ENCODE peak calls at places on chromosome 6, in ten cellular contexts. One of them, this sample, is unnamed.

GRCh38 chr6:132912273-132912672 is 97.9 kb downstream of the RPS12 start:
- DNase-seq in Panc1: no peak
- DNase-seq in tibial nerve: no peak
- DNase-seq in K562: no peak
- DNase-seq in ovary: no peak
- DNase-seq in tibial artery: no peak
- DNase-seq in upper lobe of right lung: no peak
- DNase-seq in prostate gland: no peak
- DNase-seq in astrocyte of the spinal cord: no peak
- DNase-seq in HFF-Myc: no peak
- DNase-seq in this sample: no peak

GRCh38 chr6:15615837-15616236 is 47.0 kb downstream of the DTNBP1 start:
- DNase-seq in Panc1: no peak
- DNase-seq in tibial nerve: no peak
- DNase-seq in K562: no peak
- DNase-seq in ovary: no peak
- DNase-seq in tibial artery: no peak
- DNase-seq in upper lobe of right lung: no peak
- DNase-seq in prostate gland: no peak
- DNase-seq in astrocyte of the spinal cord: no peak
- DNase-seq in HFF-Myc: no peak
- DNase-seq in this sample: no peak

GRCh38 chr6:85008311-85009015 is 244.1 kb upstream of the TBX18 start:
- DNase-seq in Panc1: no peak
- DNase-seq in tibial nerve: no peak
- DNase-seq in K562: no peak
- DNase-seq in ovary: no peak
- DNase-seq in tibial artery: no peak
- DNase-seq in upper lobe of right lung: no peak
- DNase-seq in prostate gland: no peak
- DNase-seq in astrocyte of the spinal cord: peak
- DNase-seq in HFF-Myc: no peak
- DNase-seq in this sample: no peak

GRCh38 chr6:36727491-36728021 is 29.9 kb downstream of the RAB44 start:
- DNase-seq in Panc1: no peak
- DNase-seq in tibial nerve: no peak
- DNase-seq in K562: no peak
- DNase-seq in ovary: no peak
- DNase-seq in tibial artery: no peak
- DNase-seq in upper lobe of right lung: no peak
- DNase-seq in prostate gland: no peak
- DNase-seq in astrocyte of the spinal cord: peak
- DNase-seq in HFF-Myc: peak
- DNase-seq in this sample: no peak

GRCh38 chr6:30129270-30129669 is 6.7 kb upstream of the TRIM40 start:
- DNase-seq in Panc1: no peak
- DNase-seq in tibial nerve: no peak
- DNase-seq in K562: no peak
- DNase-seq in ovary: no peak
- DNase-seq in tibial artery: no peak
- DNase-seq in upper lobe of right lung: no peak
- DNase-seq in prostate gland: no peak
- DNase-seq in astrocyte of the spinal cord: no peak
- DNase-seq in HFF-Myc: no peak
- DNase-seq in this sample: no peak

GRCh38 chr6:15183979-15184378 is 61.9 kb upstream of the JARID2 start:
- DNase-seq in Panc1: no peak
- DNase-seq in tibial nerve: no peak
- DNase-seq in K562: no peak
- DNase-seq in ovary: no peak
- DNase-seq in tibial artery: no peak
- DNase-seq in upper lobe of right lung: no peak
- DNase-seq in prostate gland: no peak
- DNase-seq in astrocyte of the spinal cord: no peak
- DNase-seq in HFF-Myc: no peak
- DNase-seq in this sample: no peak

GRCh38 chr6:42735976-42736375 is 9.9 kb downstream of the TBCC start:
- DNase-seq in Panc1: no peak
- DNase-seq in tibial nerve: no peak
- DNase-seq in K562: no peak
- DNase-seq in ovary: no peak
- DNase-seq in tibial artery: no peak
- DNase-seq in upper lobe of right lung: no peak
- DNase-seq in prostate gland: no peak
- DNase-seq in astrocyte of the spinal cord: no peak
- DNase-seq in HFF-Myc: no peak
- DNase-seq in this sample: no peak

GRCh38 chr6:46410330-46410953 is 80.8 kb downstream of the RCAN2 start:
- DNase-seq in Panc1: peak
- DNase-seq in tibial nerve: peak
- DNase-seq in K562: peak
- DNase-seq in ovary: peak
- DNase-seq in tibial artery: no peak
- DNase-seq in upper lobe of right lung: no peak
- DNase-seq in prostate gland: peak
- DNase-seq in astrocyte of the spinal cord: peak
- DNase-seq in HFF-Myc: no peak
- DNase-seq in this sample: no peak

GRCh38 chr6:148885154-148885870 is 138.5 kb downstream of the UST start:
- DNase-seq in Panc1: no peak
- DNase-seq in tibial nerve: no peak
- DNase-seq in K562: no peak
- DNase-seq in ovary: no peak
- DNase-seq in tibial artery: no peak
- DNase-seq in upper lobe of right lung: no peak
- DNase-seq in prostate gland: no peak
- DNase-seq in astrocyte of the spinal cord: peak
- DNase-seq in HFF-Myc: peak
- DNase-seq in this sample: no peak

GRCh38 chr6:89750338-89750737 is 69.3 kb downstream of the MDN1 start:
- DNase-seq in Panc1: no peak
- DNase-seq in tibial nerve: no peak
- DNase-seq in K562: no peak
- DNase-seq in ovary: no peak
- DNase-seq in tibial artery: no peak
- DNase-seq in upper lobe of right lung: no peak
- DNase-seq in prostate gland: no peak
- DNase-seq in astrocyte of the spinal cord: no peak
- DNase-seq in HFF-Myc: no peak
- DNase-seq in this sample: no peak

GRCh38 chr6:234706-235372 is 57.4 kb upstream of the DUSP22 start:
- DNase-seq in Panc1: no peak
- DNase-seq in tibial nerve: no peak
- DNase-seq in K562: no peak
- DNase-seq in ovary: no peak
- DNase-seq in tibial artery: no peak
- DNase-seq in upper lobe of right lung: no peak
- DNase-seq in prostate gland: no peak
- DNase-seq in astrocyte of the spinal cord: no peak
- DNase-seq in HFF-Myc: no peak
- DNase-seq in this sample: no peak

GRCh38 chr6:232896-233640 is 59.2 kb upstream of the DUSP22 start:
- DNase-seq in Panc1: no peak
- DNase-seq in tibial nerve: no peak
- DNase-seq in K562: no peak
- DNase-seq in ovary: no peak
- DNase-seq in tibial artery: no peak
- DNase-seq in upper lobe of right lung: peak
- DNase-seq in prostate gland: no peak
- DNase-seq in astrocyte of the spinal cord: no peak
- DNase-seq in HFF-Myc: no peak
- DNase-seq in this sample: no peak

GRCh38 chr6:231779-232178 is 60.5 kb upstream of the DUSP22 start:
- DNase-seq in Panc1: no peak
- DNase-seq in tibial nerve: no peak
- DNase-seq in K562: no peak
- DNase-seq in ovary: no peak
- DNase-seq in tibial artery: no peak
- DNase-seq in upper lobe of right lung: no peak
- DNase-seq in prostate gland: no peak
- DNase-seq in astrocyte of the spinal cord: no peak
- DNase-seq in HFF-Myc: no peak
- DNase-seq in this sample: no peak

GRCh38 chr6:236519-236918 is 55.8 kb upstream of the DUSP22 start:
- DNase-seq in Panc1: no peak
- DNase-seq in tibial nerve: no peak
- DNase-seq in K562: no peak
- DNase-seq in ovary: no peak
- DNase-seq in tibial artery: no peak
- DNase-seq in upper lobe of right lung: no peak
- DNase-seq in prostate gland: no peak
- DNase-seq in astrocyte of the spinal cord: no peak
- DNase-seq in HFF-Myc: no peak
- DNase-seq in this sample: no peak

DNA sequence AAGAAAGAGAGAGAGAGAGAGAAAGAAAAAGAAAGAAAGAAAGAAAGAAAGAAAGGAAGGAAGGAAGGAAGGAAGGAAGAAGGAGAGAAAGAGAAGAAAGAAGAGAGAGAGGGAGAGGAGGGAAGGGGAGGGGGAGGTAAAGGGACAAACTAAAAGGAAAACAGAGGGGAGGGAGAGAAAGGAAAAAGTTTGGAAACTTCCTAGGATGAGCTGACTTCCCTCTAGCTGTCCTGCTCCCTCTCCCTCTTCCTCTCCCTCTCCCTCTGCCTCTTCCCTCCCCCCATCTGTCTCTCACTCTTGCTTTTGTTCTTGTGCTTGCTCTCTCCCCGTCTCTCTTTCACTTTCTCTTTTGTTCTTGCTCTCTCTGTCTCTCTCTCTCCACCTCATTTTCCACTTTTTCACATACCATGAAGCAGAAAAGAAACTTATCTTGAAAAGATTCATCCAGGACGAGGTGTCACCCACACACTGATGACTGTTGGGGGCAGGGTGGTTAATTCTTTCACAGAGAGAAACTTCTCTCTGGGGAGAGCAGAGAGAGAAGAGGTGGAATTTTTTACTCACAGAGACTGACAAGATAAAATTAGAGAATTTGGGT is 56.4 kb upstream of the DUSP22 start:
- DNase-seq in Panc1: no peak
- DNase-seq in tibial nerve: no peak
- DNase-seq in K562: no peak
- DNase-seq in ovary: no peak
- DNase-seq in tibial artery: no peak
- DNase-seq in upper lobe of right lung: no peak
- DNase-seq in prostate gland: no peak
- DNase-seq in astrocyte of the spinal cord: peak
- DNase-seq in HFF-Myc: no peak
- DNase-seq in this sample: no peak
- H3K4me3 ChIP-seq in Panc1: peak
- H3K4me3 ChIP-seq in tibial nerve: no peak
- H3K4me3 ChIP-seq in K562: no peak
- H3K4me3 ChIP-seq in ovary: peak
- H3K4me3 ChIP-seq in tibial artery: peak
- H3K4me3 ChIP-seq in upper lobe of right lung: peak
- H3K4me3 ChIP-seq in prostate gland: peak
- H3K4me3 ChIP-seq in astrocyte of the spinal cord: peak
- H3K4me3 ChIP-seq in HFF-Myc: peak
- H3K4me3 ChIP-seq in this sample: no peak

GRCh38 chr6:145704153-145704781 is 31.1 kb downstream of the EPM2A start:
- DNase-seq in Panc1: no peak
- DNase-seq in tibial nerve: no peak
- DNase-seq in K562: no peak
- DNase-seq in ovary: no peak
- DNase-seq in tibial artery: no peak
- DNase-seq in upper lobe of right lung: no peak
- DNase-seq in prostate gland: no peak
- DNase-seq in astrocyte of the spinal cord: peak
- DNase-seq in HFF-Myc: no peak
- DNase-seq in this sample: no peak
- TF ChIP-seq CTCF in Panc1: peak
- TF ChIP-seq CTCF in tibial nerve: peak
- TF ChIP-seq CTCF in K562: peak
- TF ChIP-seq CTCF in ovary: peak
- TF ChIP-seq CTCF in tibial artery: peak
- TF ChIP-seq CTCF in upper lobe of right lung: peak
- TF ChIP-seq CTCF in prostate gland: no peak
- TF ChIP-seq CTCF in astrocyte of the spinal cord: peak
- TF ChIP-seq CTCF in HFF-Myc: peak
- TF ChIP-seq CTCF in this sample: no peak

GRCh38 chr6:4660377-4661321 is 115.6 kb upstream of the CDYL start:
- DNase-seq in Panc1: no peak
- DNase-seq in tibial nerve: no peak
- DNase-seq in K562: no peak
- DNase-seq in ovary: no peak
- DNase-seq in tibial artery: peak
- DNase-seq in upper lobe of right lung: no peak
- DNase-seq in prostate gland: no peak
- DNase-seq in astrocyte of the spinal cord: no peak
- DNase-seq in HFF-Myc: no peak
- DNase-seq in this sample: no peak

GRCh38 chr6:4662886-4663285 is 113.3 kb upstream of the CDYL start:
- DNase-seq in Panc1: no peak
- DNase-seq in tibial nerve: no peak
- DNase-seq in K562: no peak
- DNase-seq in ovary: no peak
- DNase-seq in tibial artery: no peak
- DNase-seq in upper lobe of right lung: no peak
- DNase-seq in prostate gland: no peak
- DNase-seq in astrocyte of the spinal cord: no peak
- DNase-seq in HFF-Myc: no peak
- DNase-seq in this sample: no peak

GRCh38 chr6:4658486-4658885 is 117.7 kb upstream of the CDYL start:
- DNase-seq in Panc1: no peak
- DNase-seq in tibial nerve: no peak
- DNase-seq in K562: no peak
- DNase-seq in ovary: no peak
- DNase-seq in tibial artery: no peak
- DNase-seq in upper lobe of right lung: no peak
- DNase-seq in prostate gland: no peak
- DNase-seq in astrocyte of the spinal cord: no peak
- DNase-seq in HFF-Myc: no peak
- DNase-seq in this sample: no peak

GRCh38 chr6:4664117-4664626 is 112.0 kb upstream of the CDYL start:
- DNase-seq in Panc1: no peak
- DNase-seq in tibial nerve: peak
- DNase-seq in K562: no peak
- DNase-seq in ovary: peak
- DNase-seq in tibial artery: peak
- DNase-seq in upper lobe of right lung: no peak
- DNase-seq in prostate gland: no peak
- DNase-seq in astrocyte of the spinal cord: peak
- DNase-seq in HFF-Myc: peak
- DNase-seq in this sample: no peak

GRCh38 chr6:4661391-4661790 is 114.8 kb upstream of the CDYL start:
- DNase-seq in Panc1: no peak
- DNase-seq in tibial nerve: no peak
- DNase-seq in K562: no peak
- DNase-seq in ovary: no peak
- DNase-seq in tibial artery: no peak
- DNase-seq in upper lobe of right lung: no peak
- DNase-seq in prostate gland: no peak
- DNase-seq in astrocyte of the spinal cord: no peak
- DNase-seq in HFF-Myc: no peak
- DNase-seq in this sample: no peak
- H3K4me3 ChIP-seq in Panc1: no peak
- H3K4me3 ChIP-seq in tibial nerve: no peak
- H3K4me3 ChIP-seq in K562: no peak
- H3K4me3 ChIP-seq in ovary: no peak
- H3K4me3 ChIP-seq in tibial artery: no peak
- H3K4me3 ChIP-seq in upper lobe of right lung: no peak
- H3K4me3 ChIP-seq in prostate gland: no peak
- H3K4me3 ChIP-seq in astrocyte of the spinal cord: no peak
- H3K4me3 ChIP-seq in HFF-Myc: no peak
- H3K4me3 ChIP-seq in this sample: no peak

GRCh38 chr6:69098910-69099309 is 463.8 kb downstream of the ADGRB3 start:
- DNase-seq in Panc1: no peak
- DNase-seq in tibial nerve: no peak
- DNase-seq in K562: no peak
- DNase-seq in ovary: no peak
- DNase-seq in tibial artery: no peak
- DNase-seq in upper lobe of right lung: no peak
- DNase-seq in prostate gland: no peak
- DNase-seq in astrocyte of the spinal cord: no peak
- DNase-seq in HFF-Myc: no peak
- DNase-seq in this sample: no peak
- TF ChIP-seq CTCF in Panc1: no peak
- TF ChIP-seq CTCF in tibial nerve: no peak
- TF ChIP-seq CTCF in K562: no peak
- TF ChIP-seq CTCF in ovary: no peak
- TF ChIP-seq CTCF in tibial artery: no peak
- TF ChIP-seq CTCF in upper lobe of right lung: no peak
- TF ChIP-seq CTCF in prostate gland: no peak
- TF ChIP-seq CTCF in astrocyte of the spinal cord: no peak
- TF ChIP-seq CTCF in HFF-Myc: no peak
- TF ChIP-seq CTCF in this sample: no peak

This sample was measured in esophagus squamous epithelium.